ENCODE peak calls at places on chromosome 21, in four cellular contexts. O is cardiac muscle cell, K is fibroblast of lung, H is foreskin fibroblast. I is an unnamed sample.

GRCh38 chr21:24955275-24955961 is 651.9 kb downstream of the MRPL39 start:
- DNase-seq in H (no peak), O (no peak), K (no peak), I (no peak)

GRCh38 chr21:29075706-29076447 is 2.4 kb upstream of the CCT8 start:
- DNase-seq in K (peak; percentile 38), O (no peak), H (no peak), I (no peak)

GRCh38 chr21:14838400-14838799 is 226.4 kb downstream of the NRIP1 start:
- DNase-seq in O (peak; percentile 9), H (no peak), K (no peak), I (no peak)

GRCh38 chr21:14630556-14631069 is 84.5 kb upstream of the SAMSN1 start:
- DNase-seq in H (no peak), K (no peak), O (no peak), I (no peak)

GRCh38 chr21:45378258-45378966 is 26.6 kb upstream of the COL18A1 start:
- DNase-seq in K (peak; percentile 63), H (peak; percentile 82), O (no peak), I (no peak)

GRCh38 chr21:14382486-14382834 is 486 bp downstream of the HSPA13 start:
- DNase-seq in K (peak; percentile 26), H (peak; percentile 39), O (no peak), I (no peak)

GRCh38 chr21:28445081-28445830 is 547.4 kb downstream of the LTN1 start:
- DNase-seq in K (peak; percentile 75), H (peak; percentile 69), O (no peak), I (peak; percentile 90)

GRCh38 chr21:29302340-29302991 is 3.7 kb downstream of the BACH1 start:
- DNase-seq in H (peak; percentile 19), O (peak; percentile 30), K (peak; percentile 36), I (no peak)

GRCh38 chr21:26307640-26308039 is 137.1 kb upstream of the APP start:
- DNase-seq in K (no peak), H (no peak), O (no peak), I (no peak)

GRCh38 chr21:15557925-15558324 is 171.9 kb upstream of the USP25 start:
- DNase-seq in H (no peak), O (no peak), K (no peak), I (no peak)

GRCh38 chr21:45074818-45075605 is 632 bp downstream of the ADARB1 start:
- DNase-seq in K (peak; percentile 51), H (peak; percentile 44), O (peak; percentile 65), I (no peak)

GRCh38 chr21:46646541-46647154 is 11.2 kb downstream of the PRMT2 start:
- DNase-seq in K (no peak), H (no peak), O (no peak), I (no peak)

GRCh38 chr21:45281411-45282282 is 6.0 kb downstream of the POFUT2 start:
- DNase-seq in O (no peak), K (no peak), H (no peak), I (no peak)

GRCh38 chr21:25338415-25338814 is 268.9 kb downstream of the MRPL39 start:
- DNase-seq in K (no peak), H (no peak), O (peak; percentile 1), I (no peak)

GRCh38 chr21:25689226-25689625 is 45.5 kb downstream of the ATP5PF start:
- DNase-seq in H (peak; percentile 33), O (no peak), K (peak; percentile 25), I (no peak)

GRCh38 chr21:29265690-29266479 is 32.8 kb upstream of the BACH1 start:
- DNase-seq in K (no peak), H (peak; percentile 34), O (no peak), I (no peak)

GRCh38 chr21:22201142-22201541 is 1202.9 kb downstream of the NCAM2 start:
- DNase-seq in H (no peak), O (no peak), K (no peak), I (no peak)

GRCh38 chr21:26124421-26124833 is 46.1 kb downstream of the APP start:
- DNase-seq in O (peak; percentile 33), H (peak; percentile 20), K (peak; percentile 64), I (no peak)

GRCh38 chr21:45537111-45537745 is 5.0 kb downstream of the SLC19A1 start:
- DNase-seq in O (no peak), H (no peak), K (no peak), I (no peak)

GRCh38 chr21:46116846-46117585 is 19.1 kb downstream of the COL6A2 start:
- DNase-seq in O (no peak), H (peak; percentile 91), K (no peak), I (no peak)

GRCh38 chr21:23578027-23578426 is 2029.3 kb downstream of the MRPL39 start:
- DNase-seq in K (no peak), H (no peak), O (no peak), I (no peak)

GRCh38 chr21:15127437-15127836 is 62.6 kb upstream of the NRIP1 start:
- DNase-seq in K (no peak), H (no peak), O (no peak), I (no peak)

GRCh38 chr21:45543710-45544448 is 1.6 kb upstream of the SLC19A1 start:
- DNase-seq in O (no peak), K (no peak), H (no peak), I (no peak)

GRCh38 chr21:44757731-44758130 is 43.9 kb downstream of the UBE2G2 start:
- DNase-seq in H (no peak), O (no peak), K (no peak), I (no peak)

GRCh38 chr21:30733026-30733425 is 14.0 kb downstream of the KRTAP21-2 start:
- DNase-seq in H (no peak), K (no peak), O (no peak), I (no peak)

GRCh38 chr21:21063828-21064227 is 65.6 kb downstream of the NCAM2 start:
- DNase-seq in H (no peak), O (no peak), K (no peak), I (no peak)

GRCh38 chr21:26001356-26001755 is 169.2 kb downstream of the APP start:
- DNase-seq in K (no peak), O (no peak), H (no peak), I (no peak)

GRCh38 chr21:46634966-46635323 is 529 bp upstream of the PRMT2 start:
- DNase-seq in O (peak; percentile 76), H (peak; percentile 91), K (peak; percentile 87), I (peak; percentile 59)

GRCh38 chr21:45577806-45578801 is 35.9 kb upstream of the SLC19A1 start:
- DNase-seq in O (no peak), H (no peak), K (no peak), I (no peak)

GRCh38 chr21:45146301-45146700 is 71.9 kb downstream of the ADARB1 start:
- DNase-seq in H (no peak), O (no peak), K (no peak), I (no peak)

GRCh38 chr21:44985441-44986401 is 45.9 kb downstream of the SLX9 start:
- DNase-seq in H (no peak), O (no peak), K (no peak), I (no peak)

GRCh38 chr21:29125979-29126378 is 4.5 kb upstream of the MAP3K7CL start:
- DNase-seq in O (no peak), K (no peak), H (no peak), I (no peak)

GRCh38 chr21:10616535-10616934 is 95.2 kb downstream of the TPTE start:
- DNase-seq in K (no peak), H (no peak), O (no peak), I (no peak)

GRCh38 chr21:25002676-25003075 is 604.6 kb downstream of the MRPL39 start:
- DNase-seq in O (no peak), H (no peak), K (no peak), I (no peak)

GRCh38 chr21:45385549-45386050 is 19.4 kb upstream of the COL18A1 start:
- DNase-seq in K (no peak), H (peak; percentile 38), O (no peak), I (no peak)

GRCh38 chr21:25396135-25396711 is 211.1 kb downstream of the MRPL39 start:
- DNase-seq in O (no peak), H (no peak), K (no peak), I (no peak)

GRCh38 chr21:45987121-45987711 is 5.6 kb downstream of the COL6A1 start:
- DNase-seq in K (no peak), H (no peak), O (no peak), I (no peak)

GRCh38 chr21:38925923-38926322 is 120.2 kb downstream of the ETS2 start:
- DNase-seq in K (peak; percentile 97), H (peak; percentile 92), O (peak; percentile 44), I (peak; percentile 87)
- H3K4me3 ChIP-seq in K (no peak overlapping the region), H (no peak overlapping the region), O (no peak overlapping the region), I (no peak overlapping the region)

DNA sequence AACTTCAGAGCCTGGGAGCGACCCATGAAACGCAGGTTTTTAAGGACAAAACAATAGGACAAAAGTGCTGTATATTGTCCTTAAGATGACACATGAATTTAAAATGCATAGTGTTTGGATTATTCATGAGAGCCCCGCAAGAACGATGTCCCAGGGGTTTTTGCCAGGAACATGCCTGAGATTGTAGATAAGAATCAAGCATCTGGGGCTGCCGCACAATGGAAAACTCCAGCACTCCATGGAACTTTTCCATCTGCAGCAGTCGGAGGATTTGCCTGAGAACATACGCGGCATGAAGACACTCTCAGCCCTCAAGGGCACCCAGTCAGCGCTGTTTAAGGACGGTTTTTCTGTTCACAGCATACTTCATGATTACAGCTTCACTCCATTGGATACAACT is 5.3 kb upstream of the ERG start:
- DNase-seq in O (no peak), H (peak; percentile 14), K (peak; percentile 94), I (peak; percentile 63)
- H3K4me3 ChIP-seq in O (no peak overlapping the region), H (no peak overlapping the region), K (no peak overlapping the region), I (no peak overlapping the region)

DNA sequence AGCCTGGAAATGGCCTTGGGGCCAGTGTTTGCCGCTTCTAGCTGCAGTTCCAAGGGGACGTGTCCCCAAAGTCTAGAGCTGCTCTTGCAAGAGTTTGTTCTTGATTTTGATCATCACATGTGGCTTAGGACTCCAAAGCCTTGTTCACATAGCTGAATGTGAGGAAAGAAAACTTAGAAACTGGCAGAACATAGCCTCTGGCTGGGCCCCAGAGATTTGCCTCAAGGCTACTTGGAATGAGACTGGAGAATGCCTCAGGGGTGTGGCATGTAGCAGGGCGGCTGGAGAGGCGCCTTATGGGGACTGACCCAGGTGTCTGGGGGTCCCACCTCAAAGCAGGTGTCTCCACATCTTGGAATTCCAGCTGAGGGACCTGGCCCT is 2.3 kb downstream of the PDXK start:
- DNase-seq in H (peak; percentile 50), K (no peak), O (no peak), I (no peak)
- H3K4me3 ChIP-seq in H (peak overlapping the region; percentile 14), K (no peak overlapping the region), O (no peak overlapping the region), I (peak overlapping the region; percentile 89)

DNA sequence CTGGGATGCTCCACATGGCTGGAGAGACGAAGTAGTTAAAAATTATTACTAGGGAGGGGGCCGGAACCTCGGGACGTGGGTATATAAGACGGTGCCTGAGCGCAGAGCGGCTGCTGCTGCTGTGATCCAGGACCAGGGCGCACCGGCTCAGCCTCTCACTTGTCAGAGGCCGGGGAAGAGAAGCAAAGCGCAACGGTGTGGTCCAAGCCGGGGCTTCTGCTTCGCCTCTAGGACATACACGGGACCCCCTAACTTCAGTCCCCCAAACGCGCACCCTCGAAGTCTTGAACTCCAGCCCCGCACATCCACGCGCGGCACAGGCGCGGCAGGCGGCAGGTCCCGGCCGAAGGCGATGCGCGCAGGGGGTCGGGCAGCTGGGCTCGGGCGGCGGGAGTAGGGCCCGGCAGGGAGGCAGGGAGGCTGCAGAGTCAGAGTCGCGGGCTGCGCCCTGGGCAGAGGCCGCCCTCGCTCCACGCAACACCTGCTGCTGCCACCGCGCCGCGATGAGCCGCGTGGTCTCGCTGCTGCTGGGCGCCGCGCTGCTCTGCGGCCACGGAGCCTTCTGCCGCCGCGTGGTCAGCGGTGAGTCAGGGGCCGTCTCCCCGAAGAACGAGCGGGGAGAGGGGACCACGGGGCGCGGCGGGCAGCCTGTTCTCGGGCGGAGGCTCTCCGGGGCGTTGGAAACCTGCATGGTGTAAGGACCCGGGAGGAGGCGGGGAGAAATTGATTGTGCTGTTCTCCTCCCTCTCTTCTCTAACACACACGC is at the start of gene CHODL:
- DNase-seq in K (peak; percentile 1), O (peak; percentile 25), H (no peak), I (no peak)
- H3K4me3 ChIP-seq in K (peak within 1 kb of the TSS; percentile 21), O (peak within 1 kb of the TSS; percentile 21), H (peak within 1 kb of the TSS; percentile 29), I (peak within 1 kb of the TSS; percentile 47)

GRCh38 chr21:34796518-34797201 is 127.9 kb downstream of the CLIC6 start:
- DNase-seq in O (peak; percentile 43), K (no peak), H (no peak), I (no peak)
- H3K4me3 ChIP-seq in O (no peak overlapping the region), K (no peak overlapping the region), H (no peak overlapping the region), I (no peak overlapping the region)

I was measured in skeletal muscle cell.